ENCODE peak calls at places on chromosomes 11 and 22, in nine cellular contexts. K is DMS153; W is hippocampal formation; A is activated CD4-positive, alpha-beta memory T cell treated with anti-CD3 and anti-CD28 coated beads for 36 hours; N is esophagus squamous epithelium; J is CD4-positive, alpha-beta T cell; Y is left cardiac atrium; R is activated T-helper 1 cell treated with anti-CD3 and anti-CD28 coated beads, Interleukin-2, amount 50 U/mL, for 16 hours; F is astrocyte of the hippocampus. S is an unnamed sample.

GRCh38 chr22:19779011-19779421 is 18.4 kb downstream of the TBX1 start:
- DNase-seq in K (no peak), W (no peak), A (no peak), N (no peak), J (no peak), Y (no peak), R (no peak), F (no peak), S (no peak)

GRCh38 chr11:75536786-75537629 is 11.3 kb upstream of the GDPD5 start:
- DNase-seq in K (no peak), W (no peak), A (peak; percentile 81), N (no peak), J (no peak), Y (no peak), R (no peak), F (no peak), S (no peak)

GRCh38 chr11:43830928-43831440 is 49.6 kb upstream of the ALKBH3 start:
- DNase-seq in K (peak; percentile 39), W (no peak), A (peak; percentile 74), N (no peak), J (no peak), Y (peak; percentile 40), R (no peak), F (peak; percentile 98), S (no peak)

GRCh38 chr11:76448506-76448905 is 3.7 kb downstream of the EMSY start:
- DNase-seq in K (no peak), W (no peak), A (no peak), N (no peak), J (no peak), Y (no peak), R (no peak), F (no peak), S (no peak)

GRCh38 chr22:37431811-37432707 is 4.8 kb upstream of the ELFN2 start:
- DNase-seq in K (no peak), W (no peak), A (peak; percentile 79), N (no peak), J (no peak), Y (no peak), R (no peak), F (peak; percentile 97), S (no peak)

GRCh38 chr11:33920838-33921613 is 29.1 kb upstream of the LMO2 start:
- DNase-seq in K (no peak), W (no peak), A (peak; percentile 22), N (no peak), J (no peak), Y (no peak), R (no peak), F (peak; percentile 62), S (no peak)

GRCh38 chr11:45722144-45722543 is 56.7 kb upstream of the CHST1 start:
- DNase-seq in K (no peak), W (no peak), A (no peak), N (no peak), J (no peak), Y (no peak), R (no peak), F (no peak), S (no peak)

GRCh38 chr11:72831521-72832300 is 17.5 kb downstream of the ATG16L2 start:
- DNase-seq in K (peak; percentile 36), W (peak; percentile 74), A (peak; percentile 69), N (no peak), J (peak; percentile 52), Y (peak; percentile 89), R (no peak), F (peak; percentile 91), S (peak; percentile 93)

GRCh38 chr11:316891-317291 is 3.1 kb downstream of the IFITM1 start:
- DNase-seq in K (no peak), W (no peak), A (peak; percentile 24), N (no peak), J (peak; percentile 33), Y (no peak), R (no peak), F (no peak), S (no peak)

GRCh38 chr11:118651820-118652219 is 27.6 kb downstream of the TREH start:
- DNase-seq in K (no peak), W (no peak), A (no peak), N (no peak), J (no peak), Y (no peak), R (no peak), F (no peak), S (no peak)

GRCh38 chr11:61702701-61703312 is 22.6 kb downstream of the DAGLA start:
- DNase-seq in K (no peak), W (no peak), A (peak; percentile 22), N (no peak), J (no peak), Y (no peak), R (no peak), F (no peak), S (no peak)

GRCh38 chr22:42283288-42284229 is 13.1 kb upstream of the TCF20 start:
- DNase-seq in K (peak; percentile 34), W (peak; percentile 10), A (peak; percentile 72), N (no peak), J (peak; percentile 54), Y (no peak), R (no peak), F (peak; percentile 54), S (no peak)

GRCh38 chr22:21634081-21634480 is 1.5 kb downstream of the CCDC116 start:
- DNase-seq in K (no peak), W (no peak), A (no peak), N (no peak), J (no peak), Y (no peak), R (no peak), F (no peak), S (no peak)

GRCh38 chr11:75858613-75859012 is 43.6 kb downstream of the UVRAG start:
- DNase-seq in K (no peak), W (no peak), A (no peak), N (no peak), J (no peak), Y (no peak), R (no peak), F (peak; percentile 29), S (no peak)

GRCh38 chr22:43441216-43441615 is 29.4 kb downstream of the MPPED1 start:
- DNase-seq in K (no peak), W (no peak), A (no peak), N (no peak), J (no peak), Y (no peak), R (no peak), F (no peak), S (no peak)

GRCh38 chr11:134464196-134464595 is 52.2 kb upstream of the B3GAT1 start:
- DNase-seq in K (no peak), W (no peak), A (no peak), N (no peak), J (no peak), Y (no peak), R (no peak), F (no peak), S (peak; percentile 27)

GRCh38 chr11:72391638-72392423 is 42.5 kb downstream of the CLPB start:
- DNase-seq in K (no peak), W (no peak), A (no peak), N (no peak), J (no peak), Y (no peak), R (no peak), F (no peak), S (no peak)